ENCODE peak calls at places on chromosomes 1 and 21, in six cellular contexts. One of them, this sample, is unnamed.
A peak's percentile ranks its signal among the peaks of the same experiment; 100 is the strongest.

GRCh38 chr1:228146761-228147693 is 2.7 kb upstream of the GJC2 start:
- DNase-seq in GM12865: no peak
- DNase-seq in fibroblast of mammary gland: no peak
- DNase-seq in BJ: no peak
- DNase-seq in GM23338: no peak
- DNase-seq in IMR-90: no peak
- DNase-seq in this sample: no peak

GRCh38 chr1:201443747-201444146 is 22.2 kb upstream of the TNNI1 start:
- DNase-seq in GM12865: no peak
- DNase-seq in fibroblast of mammary gland: no peak
- DNase-seq in BJ: no peak
- DNase-seq in GM23338: no peak
- DNase-seq in IMR-90: no peak
- DNase-seq in this sample: no peak

GRCh38 chr1:1308756-1309524 is 543 bp downstream of the PUSL1 start:
- DNase-seq in GM12865: no peak
- DNase-seq in fibroblast of mammary gland: no peak
- DNase-seq in BJ: no peak
- DNase-seq in GM23338: peak; percentile 63
- DNase-seq in IMR-90: no peak
- DNase-seq in this sample: no peak

GRCh38 chr1:181221078-181221477 is 132.6 kb downstream of the IER5 start:
- DNase-seq in GM12865: no peak
- DNase-seq in fibroblast of mammary gland: no peak
- DNase-seq in BJ: no peak
- DNase-seq in GM23338: no peak
- DNase-seq in IMR-90: no peak
- DNase-seq in this sample: no peak

GRCh38 chr1:24138481-24139158 is 4.3 kb downstream of the IL22RA1 start:
- DNase-seq in GM12865: no peak
- DNase-seq in fibroblast of mammary gland: no peak
- DNase-seq in BJ: no peak
- DNase-seq in GM23338: no peak
- DNase-seq in IMR-90: no peak
- DNase-seq in this sample: no peak

GRCh38 chr1:117146570-117147340 is 25.2 kb upstream of the TRIM45 start:
- DNase-seq in GM12865: no peak
- DNase-seq in fibroblast of mammary gland: peak; percentile 92
- DNase-seq in BJ: peak; percentile 83
- DNase-seq in GM23338: peak; percentile 34
- DNase-seq in IMR-90: peak; percentile 95
- DNase-seq in this sample: peak; percentile 94

GRCh38 chr21:42193721-42194120 is 25.2 kb upstream of the ABCG1 start:
- DNase-seq in GM12865: no peak
- DNase-seq in fibroblast of mammary gland: no peak
- DNase-seq in BJ: no peak
- DNase-seq in GM23338: no peak
- DNase-seq in IMR-90: no peak
- DNase-seq in this sample: no peak

GRCh38 chr1:174812026-174812425 is 187.7 kb upstream of the CACYBP start:
- DNase-seq in GM12865: no peak
- DNase-seq in fibroblast of mammary gland: no peak
- DNase-seq in BJ: no peak
- DNase-seq in GM23338: no peak
- DNase-seq in IMR-90: no peak
- DNase-seq in this sample: peak; percentile 72

GRCh38 chr1:68148631-68149030 is 83.7 kb downstream of the WLS start:
- DNase-seq in GM12865: no peak
- DNase-seq in fibroblast of mammary gland: no peak
- DNase-seq in BJ: no peak
- DNase-seq in GM23338: no peak
- DNase-seq in IMR-90: no peak
- DNase-seq in this sample: no peak

GRCh38 chr1:236685917-236686814 is at the start of gene ACTN2:
- DNase-seq in GM12865: no peak
- DNase-seq in fibroblast of mammary gland: no peak
- DNase-seq in BJ: no peak
- DNase-seq in GM23338: peak; percentile 85
- DNase-seq in IMR-90: no peak
- DNase-seq in this sample: no peak

GRCh38 chr21:33951276-33952178 is 35.9 kb upstream of the ATP5PO start:
- DNase-seq in GM12865: peak; percentile 63
- DNase-seq in fibroblast of mammary gland: peak; percentile 75
- DNase-seq in BJ: no peak
- DNase-seq in GM23338: no peak
- DNase-seq in IMR-90: peak; percentile 79
- DNase-seq in this sample: peak; percentile 35

GRCh38 chr1:197677313-197677712 is 98.0 kb downstream of the DENND1B start:
- DNase-seq in GM12865: no peak
- DNase-seq in fibroblast of mammary gland: no peak
- DNase-seq in BJ: no peak
- DNase-seq in GM23338: no peak
- DNase-seq in IMR-90: no peak
- DNase-seq in this sample: no peak

GRCh38 chr1:197672347-197672746 is 102.9 kb downstream of the DENND1B start:
- DNase-seq in GM12865: no peak
- DNase-seq in fibroblast of mammary gland: no peak
- DNase-seq in BJ: no peak
- DNase-seq in GM23338: no peak
- DNase-seq in IMR-90: no peak
- DNase-seq in this sample: no peak

GRCh38 chr1:197674286-197674685 is 101.0 kb downstream of the DENND1B start:
- DNase-seq in GM12865: no peak
- DNase-seq in fibroblast of mammary gland: no peak
- DNase-seq in BJ: no peak
- DNase-seq in GM23338: peak; percentile 44
- DNase-seq in IMR-90: no peak
- DNase-seq in this sample: no peak

GRCh38 chr1:197677752-197678295 is 97.5 kb downstream of the DENND1B start:
- DNase-seq in GM12865: no peak
- DNase-seq in fibroblast of mammary gland: no peak
- DNase-seq in BJ: no peak
- DNase-seq in GM23338: no peak
- DNase-seq in IMR-90: no peak
- DNase-seq in this sample: no peak

GRCh38 chr1:197675475-197676324 is 99.6 kb downstream of the DENND1B start:
- DNase-seq in GM12865: no peak
- DNase-seq in fibroblast of mammary gland: peak; percentile 63
- DNase-seq in BJ: no peak
- DNase-seq in GM23338: peak; percentile 30
- DNase-seq in IMR-90: peak; percentile 22
- DNase-seq in this sample: peak; percentile 58
- H3K4me3 ChIP-seq in GM12865: no peak overlapping the region
- H3K4me3 ChIP-seq in fibroblast of mammary gland: peak overlapping the region; percentile 28
- H3K4me3 ChIP-seq in BJ: peak overlapping the region; percentile 35
- H3K4me3 ChIP-seq in GM23338: no peak overlapping the region
- H3K4me3 ChIP-seq in IMR-90: peak overlapping the region; percentile 35
- H3K4me3 ChIP-seq in this sample: peak overlapping the region; percentile 57

GRCh38 chr21:44722701-44723100 is 11.3 kb upstream of the TSPEAR start:
- DNase-seq in GM12865: no peak
- DNase-seq in fibroblast of mammary gland: no peak
- DNase-seq in BJ: no peak
- DNase-seq in GM23338: no peak
- DNase-seq in IMR-90: no peak
- DNase-seq in this sample: no peak

GRCh38 chr21:44726803-44727202 is 15.4 kb upstream of the TSPEAR start:
- DNase-seq in GM12865: no peak
- DNase-seq in fibroblast of mammary gland: no peak
- DNase-seq in BJ: no peak
- DNase-seq in GM23338: no peak
- DNase-seq in IMR-90: no peak
- DNase-seq in this sample: no peak

GRCh38 chr21:44723177-44724131 is 12.1 kb upstream of the TSPEAR start:
- DNase-seq in GM12865: no peak
- DNase-seq in fibroblast of mammary gland: no peak
- DNase-seq in BJ: no peak
- DNase-seq in GM23338: peak; percentile 63
- DNase-seq in IMR-90: no peak
- DNase-seq in this sample: no peak

GRCh38 chr21:44724166-44724565 is 12.8 kb upstream of the TSPEAR start:
- DNase-seq in GM12865: no peak
- DNase-seq in fibroblast of mammary gland: no peak
- DNase-seq in BJ: no peak
- DNase-seq in GM23338: no peak
- DNase-seq in IMR-90: no peak
- DNase-seq in this sample: no peak

DNA sequence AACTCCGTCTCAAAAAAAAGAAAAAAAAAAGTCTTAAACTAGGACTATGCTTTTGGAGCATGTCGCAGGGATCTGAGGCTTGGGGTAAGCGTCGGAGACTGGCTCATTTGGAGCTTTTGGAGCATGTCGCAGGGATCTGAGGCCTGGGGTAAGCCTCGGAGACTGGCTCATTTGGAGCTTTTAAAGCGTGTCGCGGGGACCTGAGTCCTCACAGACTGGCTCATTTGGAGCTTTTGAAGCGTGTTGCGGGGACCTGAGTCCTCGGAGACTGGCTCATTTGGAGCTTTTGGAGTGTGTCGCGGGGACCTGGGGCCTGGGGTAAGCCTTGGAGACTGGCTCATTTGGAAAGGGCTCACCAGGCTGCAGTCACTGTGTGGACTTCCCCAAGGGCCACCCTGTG is 13.6 kb upstream of the TSPEAR start:
- DNase-seq in GM12865: no peak
- DNase-seq in fibroblast of mammary gland: no peak
- DNase-seq in BJ: no peak
- DNase-seq in GM23338: no peak
- DNase-seq in IMR-90: no peak
- DNase-seq in this sample: no peak
- TF ChIP-seq CTCF in GM12865: no peak
- TF ChIP-seq CTCF in fibroblast of mammary gland: no peak
- TF ChIP-seq CTCF in BJ: no peak
- TF ChIP-seq CTCF in GM23338: no peak
- TF ChIP-seq CTCF in IMR-90: no peak
- TF ChIP-seq CTCF in this sample: no peak

GRCh38 chr1:208243522-208243850 is 698 bp downstream of the PLXNA2 start:
- DNase-seq in GM12865: no peak
- DNase-seq in fibroblast of mammary gland: no peak
- DNase-seq in BJ: no peak
- DNase-seq in GM23338: peak; percentile 38
- DNase-seq in IMR-90: no peak
- DNase-seq in this sample: no peak
- H3K4me3 ChIP-seq in GM12865: peak overlapping the region; percentile 45
- H3K4me3 ChIP-seq in fibroblast of mammary gland: peak overlapping the region; percentile 68
- H3K4me3 ChIP-seq in BJ: peak overlapping the region; percentile 73
- H3K4me3 ChIP-seq in GM23338: peak overlapping the region; percentile 80
- H3K4me3 ChIP-seq in IMR-90: peak overlapping the region; percentile 57
- H3K4me3 ChIP-seq in this sample: peak overlapping the region; percentile 85

DNA sequence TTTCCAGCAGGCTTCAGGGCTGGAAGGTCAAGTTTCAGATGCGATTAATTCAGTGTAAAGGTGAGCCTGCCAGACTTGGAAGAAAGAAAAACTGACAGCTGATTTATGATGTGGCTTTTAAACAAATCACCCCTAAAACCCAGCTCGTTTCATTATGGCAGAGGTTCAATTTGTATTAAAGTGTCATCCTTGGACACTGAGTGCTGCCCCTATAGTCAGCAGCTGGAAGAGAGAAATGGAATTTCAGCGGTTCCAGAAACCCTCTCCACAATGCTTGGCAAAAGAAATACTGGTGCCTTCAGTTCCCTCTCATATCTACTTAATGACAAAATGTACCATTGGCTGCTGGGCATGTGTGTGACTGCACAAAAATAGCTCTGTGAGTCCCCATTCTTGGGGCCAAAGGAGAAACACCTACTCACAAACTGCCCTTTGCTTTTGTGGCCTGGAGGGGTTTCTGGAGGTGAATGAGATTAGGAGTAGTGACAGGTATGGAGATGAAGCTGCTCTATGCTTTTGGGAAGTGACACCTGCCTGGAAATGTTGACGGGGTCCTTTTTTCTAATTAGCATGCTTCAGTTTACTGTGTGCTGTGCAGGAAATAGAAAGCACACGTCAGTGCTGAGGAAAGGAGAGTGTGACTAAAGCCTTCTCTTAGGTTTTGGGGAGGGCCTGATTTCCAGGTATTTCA is 95.1 kb upstream of the TSPAN2 start:
- DNase-seq in GM12865: no peak
- DNase-seq in fibroblast of mammary gland: peak; percentile 66
- DNase-seq in BJ: no peak
- DNase-seq in GM23338: no peak
- DNase-seq in IMR-90: no peak
- DNase-seq in this sample: no peak
- TF ChIP-seq CTCF in GM12865: no peak
- TF ChIP-seq CTCF in fibroblast of mammary gland: peak; percentile 16
- TF ChIP-seq CTCF in BJ: peak; percentile 37
- TF ChIP-seq CTCF in GM23338: no peak
- TF ChIP-seq CTCF in IMR-90: no peak
- TF ChIP-seq CTCF in this sample: peak; percentile 11

DNA sequence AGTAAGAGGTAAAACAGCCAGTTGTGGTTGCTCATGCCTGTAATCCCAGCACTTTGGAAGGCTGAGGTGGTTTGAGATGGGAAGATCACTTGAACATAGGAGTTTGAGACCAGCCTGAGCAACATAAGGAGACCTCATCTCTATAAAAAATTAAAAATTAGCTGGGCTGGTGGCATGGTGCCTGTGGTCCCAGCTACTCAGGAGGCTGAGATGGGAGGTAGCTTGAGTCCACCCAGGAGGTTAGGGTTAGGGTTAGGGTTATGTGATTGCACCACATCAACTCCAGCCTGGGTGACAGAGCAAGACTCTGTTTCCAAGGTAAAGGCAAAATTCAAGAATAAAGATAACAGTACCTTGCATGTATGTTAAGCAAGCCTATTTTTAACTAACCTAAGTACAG is 3.5 kb downstream of the SAMSN1 start:
- DNase-seq in GM12865: no peak
- DNase-seq in fibroblast of mammary gland: no peak
- DNase-seq in BJ: no peak
- DNase-seq in GM23338: no peak
- DNase-seq in IMR-90: no peak
- DNase-seq in this sample: no peak
- H3K4me3 ChIP-seq in GM12865: peak overlapping the region; percentile 90
- H3K4me3 ChIP-seq in fibroblast of mammary gland: no peak overlapping the region
- H3K4me3 ChIP-seq in BJ: no peak overlapping the region
- H3K4me3 ChIP-seq in GM23338: no peak overlapping the region
- H3K4me3 ChIP-seq in IMR-90: no peak overlapping the region
- H3K4me3 ChIP-seq in this sample: no peak overlapping the region

GRCh38 chr1:3413975-3414710 is 40.3 kb upstream of the ARHGEF16 start:
- DNase-seq in GM12865: no peak
- DNase-seq in fibroblast of mammary gland: no peak
- DNase-seq in BJ: no peak
- DNase-seq in GM23338: no peak
- DNase-seq in IMR-90: no peak
- DNase-seq in this sample: no peak
- TF ChIP-seq CTCF in GM12865: no peak
- TF ChIP-seq CTCF in fibroblast of mammary gland: no peak
- TF ChIP-seq CTCF in BJ: no peak
- TF ChIP-seq CTCF in GM23338: peak; percentile 10
- TF ChIP-seq CTCF in IMR-90: no peak
- TF ChIP-seq CTCF in this sample: no peak

DNA sequence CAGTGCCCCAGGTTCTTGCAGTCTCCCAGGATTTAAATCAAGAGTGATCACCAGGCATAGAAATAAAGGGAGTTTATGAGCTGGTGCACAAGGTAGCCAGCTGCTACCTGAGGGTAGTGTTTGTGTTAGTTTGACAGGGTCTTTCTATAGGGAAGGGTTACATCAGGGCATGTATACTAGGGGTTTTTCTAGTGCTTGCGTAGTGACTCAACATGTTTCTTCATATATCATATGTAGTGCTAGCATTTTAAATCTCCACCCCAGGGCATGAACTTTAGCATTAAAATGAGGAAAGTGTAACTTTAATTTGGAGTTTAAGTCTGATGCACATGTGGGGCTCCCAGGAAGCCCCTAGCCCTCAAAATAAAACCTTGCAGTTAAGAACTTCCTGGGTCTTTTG is 86.5 kb upstream of the TNR start:
- DNase-seq in GM12865: no peak
- DNase-seq in fibroblast of mammary gland: no peak
- DNase-seq in BJ: no peak
- DNase-seq in GM23338: no peak
- DNase-seq in IMR-90: no peak
- DNase-seq in this sample: no peak
- H3K4me3 ChIP-seq in GM12865: no peak overlapping the region
- H3K4me3 ChIP-seq in fibroblast of mammary gland: no peak overlapping the region
- H3K4me3 ChIP-seq in BJ: no peak overlapping the region
- H3K4me3 ChIP-seq in GM23338: no peak overlapping the region
- H3K4me3 ChIP-seq in IMR-90: no peak overlapping the region
- H3K4me3 ChIP-seq in this sample: no peak overlapping the region

This sample was measured in fibroblast of the aortic adventitia.